ENCODE peak calls at places on chromosomes 11 and 22, in nine cellular contexts. C is body of pancreas; P is ascending aorta; N is HCT116; J is OCI-LY7; O is MM.1S; Q is ovary; Z is CD8-positive, alpha-beta memory T cell; K is Panc1. U is an unnamed sample.

GRCh38 chr22:42340150-42340549 is 69.7 kb upstream of the TCF20 start:
- DNase-seq in P (no peak), O (no peak), K (no peak), Z (no peak), J (no peak), Q (no peak), C (no peak), N (no peak), U (no peak)

GRCh38 chr11:120304526-120304925 is 20.6 kb upstream of the TLCD5 start:
- DNase-seq in K (no peak), C (no peak), Z (no peak), Q (no peak), P (no peak), O (no peak), N (peak; percentile 34), J (no peak), U (no peak)

GRCh38 chr22:36328635-36329216 is 59.0 kb downstream of the MYH9 start:
- DNase-seq in N (no peak), C (peak; percentile 77), K (no peak), O (no peak), Q (peak; percentile 76), Z (no peak), J (peak; percentile 19), P (peak; percentile 92), U (no peak)

GRCh38 chr11:61027141-61027840 is 55.8 kb downstream of the CD6 start:
- DNase-seq in C (no peak), J (no peak), Q (no peak), N (no peak), O (no peak), Z (peak; percentile 30), P (no peak), K (no peak), U (no peak)

GRCh38 chr11:92152245-92152644 is 72.4 kb upstream of the FAT3 start:
- DNase-seq in O (no peak), J (no peak), Z (no peak), P (no peak), Q (no peak), K (no peak), C (no peak), N (no peak), U (no peak)

GRCh38 chr11:80317612-80318011 is 876.8 kb upstream of the TENM4 start:
- DNase-seq in Z (no peak), C (no peak), Q (no peak), K (no peak), J (no peak), P (no peak), N (no peak), O (no peak), U (no peak)

GRCh38 chr22:39519681-39520053 is 695 bp upstream of the ATF4 start:
- DNase-seq in Q (peak; percentile 73), P (no peak), N (no peak), K (no peak), O (peak; percentile 48), C (peak; percentile 64), J (peak; percentile 50), Z (no peak), U (no peak)

GRCh38 chr11:1163911-1164735 is 6.4 kb downstream of the MUC5AC start:
- DNase-seq in N (no peak), Q (no peak), Z (no peak), C (no peak), J (no peak), K (no peak), O (no peak), P (no peak), U (no peak)

GRCh38 chr11:128694618-128695481 is 978 bp downstream of the FLI1 start:
- DNase-seq in Z (peak; percentile 26), K (no peak), C (no peak), N (no peak), Q (no peak), P (no peak), J (peak; percentile 55), O (peak; percentile 34), U (no peak)

GRCh38 chr11:9704620-9705019 is 40.7 kb downstream of the SWAP70 start:
- DNase-seq in C (no peak), Q (no peak), O (no peak), J (no peak), Z (no peak), N (no peak), K (no peak), P (no peak), U (no peak)
- H3K4me1 ChIP-seq in C (peaks cover 18% of the 10 kb centered on the region), Q (peaks cover 7% of the 10 kb centered on the region), O (no peaks in the 10 kb centered on the region), J (peaks cover 75% of the 10 kb centered on the region), Z (peaks cover 18% of the 10 kb centered on the region), N (peaks cover 5% of the 10 kb centered on the region), K (peaks cover 24% of the 10 kb centered on the region), P (peaks cover 35% of the 10 kb centered on the region), U (no peaks in the 10 kb centered on the region)

DNA sequence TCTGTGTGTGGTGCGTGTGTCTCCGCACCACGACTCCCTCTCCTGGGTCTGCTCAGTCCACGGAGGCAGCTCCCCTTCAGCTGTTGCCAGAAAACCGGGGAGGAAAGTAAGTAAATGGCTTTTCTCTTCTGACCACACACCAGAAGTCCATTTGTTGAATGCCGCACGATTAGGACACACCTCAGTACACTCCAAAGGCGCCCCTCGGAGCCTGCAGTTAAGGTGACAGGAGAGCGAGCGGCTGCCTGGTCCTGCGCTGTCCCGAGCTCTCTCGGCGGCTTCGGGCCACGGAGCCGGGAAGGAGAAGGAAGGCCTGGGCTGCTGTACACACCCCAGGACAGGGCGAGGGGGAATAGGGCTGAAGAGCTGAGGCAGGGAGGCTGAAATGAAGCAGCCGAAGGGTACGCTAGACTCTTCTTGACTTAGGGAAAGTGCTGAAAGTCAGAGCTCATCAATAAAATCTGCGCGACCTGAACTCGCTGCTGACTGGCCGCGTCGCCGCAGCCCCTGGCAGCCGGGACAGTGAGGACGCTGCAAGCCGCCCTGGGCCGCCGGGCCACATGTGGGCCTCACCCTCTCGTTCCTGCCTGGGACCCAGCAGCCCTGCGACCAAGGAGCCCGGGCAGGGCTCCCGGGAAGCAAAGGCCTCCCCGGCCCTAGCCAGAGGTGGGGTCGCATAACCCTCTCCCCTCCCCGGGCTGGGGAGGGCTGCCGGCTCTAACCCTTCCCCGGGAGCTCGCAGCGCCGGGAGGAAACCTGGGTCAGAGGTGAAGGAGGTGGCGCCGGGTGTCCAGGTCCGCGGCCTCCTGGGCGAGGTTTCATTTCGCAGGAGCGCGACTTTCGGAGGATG is 1.5 kb upstream of the PAX6 start:
- DNase-seq in K (no peak), C (no peak), O (peak; percentile 42), J (no peak), N (no peak), Q (no peak), Z (no peak), P (no peak), U (no peak)
- H3K4me1 ChIP-seq in K (peaks cover 3% of the 10 kb centered on the region), C (peaks cover 78% of the 10 kb centered on the region), O (no peaks in the 10 kb centered on the region), J (no peaks in the 10 kb centered on the region), N (no peaks in the 10 kb centered on the region), Q (peaks cover 15% of the 10 kb centered on the region), Z (peaks cover 47% of the 10 kb centered on the region), P (peaks cover 72% of the 10 kb centered on the region), U (peaks cover 86% of the 10 kb centered on the region)

GRCh38 chr11:117273550-117274289 is 17.4 kb upstream of the BACE1-AS start:
- DNase-seq in P (no peak), N (no peak), C (no peak), K (no peak), Z (no peak), Q (no peak), J (no peak), O (no peak), U (no peak)
- H3K4me1 ChIP-seq in P (no peaks in the 10 kb centered on the region), N (no peaks in the 10 kb centered on the region), C (no peaks in the 10 kb centered on the region), K (no peaks in the 10 kb centered on the region), Z (no peaks in the 10 kb centered on the region), Q (no peaks in the 10 kb centered on the region), J (no peaks in the 10 kb centered on the region), O (no peaks in the 10 kb centered on the region), U (no peaks in the 10 kb centered on the region)

DNA sequence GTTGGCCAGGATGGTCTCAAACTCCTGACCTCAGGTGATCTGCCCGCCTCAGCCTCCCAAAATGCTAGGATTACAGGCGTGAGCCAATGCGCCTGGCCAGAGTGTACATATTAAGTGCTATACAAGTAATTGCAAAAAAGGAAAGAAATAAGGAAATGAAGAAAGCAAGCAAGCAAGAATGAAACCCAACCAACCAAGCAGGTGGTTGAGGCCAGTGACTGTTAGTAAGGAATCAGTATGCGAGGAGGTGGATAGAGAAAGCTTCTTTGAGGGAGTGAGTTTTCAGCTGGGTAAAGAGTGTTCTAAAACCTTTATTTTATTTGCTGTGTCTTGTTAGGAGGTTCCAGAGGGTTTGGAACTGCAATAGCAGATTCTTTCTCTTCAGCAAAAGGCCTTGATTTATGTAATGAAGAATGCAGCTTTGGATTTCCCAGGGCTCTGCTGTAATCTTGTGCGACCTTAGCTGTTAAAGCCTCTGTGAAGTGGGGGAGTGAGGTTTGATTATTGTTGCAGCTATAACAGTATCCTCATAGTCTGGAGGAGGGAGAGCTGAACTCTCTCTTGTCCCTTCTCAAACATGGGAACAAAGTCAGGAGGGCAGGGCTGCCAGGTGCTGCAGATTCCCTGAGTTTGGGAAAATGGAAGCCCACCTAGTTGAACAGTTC is 5.7 kb downstream of the AMPD3 start:
- DNase-seq in J (peak; percentile 47), C (no peak), Q (no peak), P (no peak), O (no peak), Z (no peak), K (no peak), N (no peak), U (no peak)
- H3K4me1 ChIP-seq in J (peaks cover 45% of the 10 kb centered on the region), C (no peaks in the 10 kb centered on the region), Q (peaks cover 3% of the 10 kb centered on the region), P (peaks cover 5% of the 10 kb centered on the region), O (peaks cover 23% of the 10 kb centered on the region), Z (peaks cover 38% of the 10 kb centered on the region), K (peaks cover 8% of the 10 kb centered on the region), N (peaks cover 15% of the 10 kb centered on the region), U (peaks cover 26% of the 10 kb centered on the region)

GRCh38 chr11:108891143-108891542 is 226.3 kb downstream of the DDX10 start:
- DNase-seq in J (no peak), C (no peak), N (no peak), O (no peak), Q (no peak), Z (no peak), P (no peak), K (no peak), U (no peak)
- H3K4me1 ChIP-seq in J (no peaks in the 10 kb centered on the region), C (no peaks in the 10 kb centered on the region), N (peaks cover 82% of the 10 kb centered on the region), O (no peaks in the 10 kb centered on the region), Q (peaks cover 2% of the 10 kb centered on the region), Z (no peaks in the 10 kb centered on the region), P (no peaks in the 10 kb centered on the region), K (peaks cover 15% of the 10 kb centered on the region), U (peaks cover 17% of the 10 kb centered on the region)

GRCh38 chr11:124811423-124812125 is 11.4 kb upstream of the MSANTD2 start:
- DNase-seq in Z (no peak), P (no peak), Q (no peak), J (no peak), C (no peak), K (no peak), N (no peak), O (no peak), U (no peak)

GRCh38 chr11:124814739-124815138 is 14.5 kb upstream of the MSANTD2 start:
- DNase-seq in Q (no peak), J (no peak), K (no peak), P (no peak), O (no peak), N (no peak), Z (no peak), C (no peak), U (no peak)

GRCh38 chr11:124812876-124813275 is 12.7 kb upstream of the MSANTD2 start:
- DNase-seq in N (no peak), P (no peak), Z (no peak), Q (no peak), K (no peak), J (no peak), O (no peak), C (no peak), U (no peak)

GRCh38 chr11:124817036-124817435 is 16.8 kb upstream of the MSANTD2 start:
- DNase-seq in Q (no peak), O (no peak), K (no peak), P (no peak), N (no peak), C (no peak), J (no peak), Z (no peak), U (no peak)
- H3K4me1 ChIP-seq in Q (no peaks in the 10 kb centered on the region), O (no peaks in the 10 kb centered on the region), K (no peaks in the 10 kb centered on the region), P (no peaks in the 10 kb centered on the region), N (no peaks in the 10 kb centered on the region), C (no peaks in the 10 kb centered on the region), J (no peaks in the 10 kb centered on the region), Z (no peaks in the 10 kb centered on the region), U (no peaks in the 10 kb centered on the region)

GRCh38 chr11:117062503-117062902 is 35.7 kb downstream of the SIK3 start:
- DNase-seq in J (no peak), Z (no peak), K (no peak), C (no peak), P (no peak), O (no peak), N (no peak), Q (no peak), U (no peak)
- H3K4me1 ChIP-seq in J (peaks cover 25% of the 10 kb centered on the region), Z (peaks cover 22% of the 10 kb centered on the region), K (peaks cover 25% of the 10 kb centered on the region), C (peaks cover 24% of the 10 kb centered on the region), P (peaks cover 9% of the 10 kb centered on the region), O (peaks cover 27% of the 10 kb centered on the region), N (no peaks in the 10 kb centered on the region), Q (peaks cover 7% of the 10 kb centered on the region), U (peaks cover 18% of the 10 kb centered on the region)

U was measured in esophagus squamous epithelium.